ENCODE peak calls at places on chromosome 18, in five cellular contexts. Z is A549, D is K562, R is sigmoid colon, M is SK-N-SH. U is an unnamed sample.

GRCh38 chr18:12324991-12325725 is 17.1 kb downstream of the TUBB6 start:
- DNase-seq in Z (no peak), D (no peak), R (peak; percentile 63), M (no peak), U (no peak)

GRCh38 chr18:21314721-21315120 is 72.7 kb downstream of the GREB1L start:
- DNase-seq in Z (no peak), D (no peak), R (no peak), M (no peak), U (no peak)

GRCh38 chr18:41396861-41397260 is 558.2 kb upstream of the PIK3C3 start:
- DNase-seq in Z (no peak), D (no peak), R (no peak), M (no peak), U (no peak)

GRCh38 chr18:477565-477964 is 22.9 kb downstream of the COLEC12 start:
- DNase-seq in Z (peak; percentile 28), D (peak; percentile 50), R (no peak), M (no peak), U (no peak)

GRCh38 chr18:48422947-48423378 is 13.8 kb upstream of the ZBTB7C start:
- DNase-seq in Z (no peak), D (no peak), R (no peak), M (no peak), U (no peak)

GRCh38 chr18:31941010-31941809 is 1.7 kb downstream of the TRAPPC8 start:
- DNase-seq in Z (no peak), D (no peak), R (no peak), M (no peak), U (no peak)

GRCh38 chr18:55833543-55833942 is 245.6 kb upstream of the TCF4 start:
- DNase-seq in Z (peak; percentile 89), D (no peak), R (no peak), M (no peak), U (no peak)

GRCh38 chr18:38368886-38369285 is 803.3 kb upstream of the CELF4 start:
- DNase-seq in Z (no peak), D (no peak), R (no peak), M (no peak), U (no peak)

GRCh38 chr18:11733031-11733430 is 44.0 kb downstream of the GNAL start:
- DNase-seq in Z (peak; percentile 74), D (peak; percentile 78), R (peak; percentile 88), M (peak; percentile 75), U (peak; percentile 59)

GRCh38 chr18:60905699-60906098 is 427.5 kb upstream of the CDH20 start:
- DNase-seq in Z (no peak), D (no peak), R (no peak), M (no peak), U (no peak)

GRCh38 chr18:8816805-8817204 is 111.4 kb downstream of the MTCL1 start:
- DNase-seq in Z (no peak), D (no peak), R (no peak), M (no peak), U (no peak)

GRCh38 chr18:59787998-59788875 is 91.0 kb upstream of the CCBE1 start:
- DNase-seq in Z (peak; percentile 27), D (no peak), R (no peak), M (no peak), U (peak; percentile 27)

GRCh38 chr18:9900699-9901098 is 13.1 kb upstream of the VAPA start:
- DNase-seq in Z (no peak), D (no peak), R (no peak), M (no peak), U (no peak)

GRCh38 chr18:46378864-46379207 is 274.7 kb downstream of the HAUS1 start:
- DNase-seq in Z (no peak), D (no peak), R (no peak), M (peak; percentile 76), U (no peak)

GRCh38 chr18:11454021-11454420 is 155.4 kb upstream of the SLC35G4 start:
- DNase-seq in Z (no peak), D (no peak), R (no peak), M (no peak), U (no peak)

GRCh38 chr18:77101410-77102245 is 31.0 kb downstream of the MBP start:
- DNase-seq in Z (peak; percentile 90), D (no peak), R (peak; percentile 93), M (peak; percentile 55), U (peak; percentile 75)

GRCh38 chr18:11660691-11661090 is 28.4 kb upstream of the GNAL start:
- DNase-seq in Z (no peak), D (no peak), R (no peak), M (no peak), U (no peak)

GRCh38 chr18:9808530-9809241 is 77.1 kb upstream of the TXNDC2 start:
- DNase-seq in Z (no peak), D (no peak), R (peak; percentile 86), M (no peak), U (no peak)

GRCh38 chr18:36496022-36496421 is 198.5 kb downstream of the FHOD3 start:
- DNase-seq in Z (no peak), D (no peak), R (no peak), M (no peak), U (no peak)

GRCh38 chr18:76490701-76491171 is 4.3 kb downstream of the ZNF516 start:
- DNase-seq in Z (no peak), D (no peak), R (peak; percentile 81), M (peak; percentile 44), U (no peak)

DNA sequence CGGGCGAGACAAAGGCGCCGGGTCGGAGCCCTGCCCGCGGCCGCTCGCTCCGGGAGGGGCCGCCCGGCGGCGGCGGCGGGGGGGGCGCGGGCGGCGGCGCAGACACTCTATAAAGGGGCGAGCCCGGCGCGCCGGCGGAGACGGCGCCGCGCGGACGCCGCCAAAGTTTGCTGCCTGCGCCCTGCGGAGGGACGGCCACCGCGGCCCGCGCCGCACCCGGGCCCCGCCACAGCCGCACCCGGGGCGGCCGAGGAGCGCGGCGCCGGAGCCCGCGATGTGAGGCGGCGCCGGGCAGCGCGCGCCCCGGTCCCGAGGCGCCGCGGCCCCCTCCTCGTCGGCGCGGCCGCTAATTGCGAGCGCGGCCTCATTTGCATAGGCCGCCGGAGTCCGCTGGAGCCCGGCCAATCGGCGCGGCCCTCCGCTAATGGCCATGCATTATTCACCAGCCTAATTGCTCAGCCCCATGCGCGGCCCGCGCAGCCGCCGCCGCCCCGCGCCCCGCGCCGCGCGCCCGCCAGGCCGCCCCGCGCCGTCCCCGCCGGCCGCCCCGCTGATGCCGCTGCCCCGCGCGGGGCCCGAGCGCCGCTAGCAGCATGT is at the start of gene SALL3:
- DNase-seq in Z (no peak), D (no peak), R (no peak), M (peak; percentile 50), U (no peak)
- H3K9me3 ChIP-seq in Z (no peaks in the 10 kb centered on the region), D (no peaks in the 10 kb centered on the region), R (no peaks in the 10 kb centered on the region), M (no peaks in the 10 kb centered on the region), U (no peaks in the 10 kb centered on the region)

DNA sequence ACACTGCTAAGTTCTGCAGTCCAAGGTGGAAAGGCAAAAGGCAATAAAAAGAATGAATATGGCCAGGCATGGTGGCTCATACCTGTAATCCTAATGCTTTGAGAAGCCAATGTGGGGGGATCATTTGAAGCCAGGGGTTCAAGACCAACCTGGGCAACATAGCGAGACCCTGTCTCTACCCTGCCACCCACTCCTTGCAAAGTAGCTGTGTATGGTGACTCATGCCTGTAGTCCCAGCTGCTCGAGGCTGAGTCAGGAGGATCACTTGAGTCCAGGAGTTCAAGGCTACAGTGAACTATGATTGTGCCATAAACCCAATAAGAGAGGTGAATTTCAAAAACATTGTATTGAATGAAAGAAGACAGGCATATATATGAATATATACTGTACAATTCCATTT is 2.4 kb downstream of the MYL12B start:
- DNase-seq in Z (peak; percentile 30), D (no peak), R (no peak), M (no peak), U (no peak)
- TF ChIP-seq EP300 in Z (no peak), D (no peak), R (no peak), M (no peak), U (no peak)

GRCh38 chr18:63224574-63224973 is 95.0 kb downstream of the BCL2 start:
- DNase-seq in Z (no peak), D (no peak), R (no peak), M (no peak), U (no peak)

GRCh38 chr18:63220903-63221302 is 98.7 kb downstream of the BCL2 start:
- DNase-seq in Z (no peak), D (no peak), R (no peak), M (no peak), U (no peak)

GRCh38 chr18:63225434-63225833 is 94.1 kb downstream of the BCL2 start:
- DNase-seq in Z (no peak), D (no peak), R (no peak), M (no peak), U (no peak)

GRCh38 chr18:63218472-63218871 is 101.1 kb downstream of the BCL2 start:
- DNase-seq in Z (no peak), D (no peak), R (no peak), M (no peak), U (no peak)

DNA sequence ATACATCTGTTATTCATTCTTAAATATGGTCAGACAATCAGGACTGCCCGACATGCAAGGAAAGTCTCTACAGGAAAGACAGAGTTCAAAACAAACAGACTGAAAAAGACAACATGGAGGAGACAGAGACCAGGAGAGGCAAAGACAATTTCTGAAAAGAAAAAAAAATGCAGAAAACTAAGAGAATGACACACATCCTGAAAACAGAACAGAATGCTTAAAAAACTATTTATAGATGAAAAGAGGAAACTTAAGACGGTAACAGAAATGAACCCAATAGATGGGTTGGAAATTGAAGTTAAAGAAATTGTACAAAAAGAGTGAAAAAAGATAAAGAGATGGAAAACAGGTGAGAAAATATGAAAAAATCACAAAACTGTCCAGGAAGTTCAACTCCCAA is 95.7 kb downstream of the BCL2 start:
- DNase-seq in Z (no peak), D (no peak), R (no peak), M (no peak), U (no peak)
- H3K9me3 ChIP-seq in Z (no peaks in the 10 kb centered on the region), D (no peaks in the 10 kb centered on the region), R (no peaks in the 10 kb centered on the region), M (no peaks in the 10 kb centered on the region), U (peaks cover 3% of the 10 kb centered on the region)

GRCh38 chr18:43276471-43276870 is 819 bp downstream of the SYT4 start:
- DNase-seq in Z (no peak), D (no peak), R (no peak), M (no peak), U (no peak)

GRCh38 chr18:43279015-43279758 is 1.9 kb upstream of the SYT4 start:
- DNase-seq in Z (peak; percentile 33), D (no peak), R (no peak), M (peak; percentile 73), U (no peak)

GRCh38 chr18:43277164-43277600 is at the start of gene SYT4:
- DNase-seq in Z (peak; percentile 10), D (no peak), R (no peak), M (peak; percentile 40), U (peak; percentile 24)

GRCh38 chr18:43274526-43274925 is 2.8 kb downstream of the SYT4 start:
- DNase-seq in Z (no peak), D (no peak), R (no peak), M (no peak), U (no peak)

GRCh38 chr18:43278401-43278800 is 1.1 kb upstream of the SYT4 start:
- DNase-seq in Z (no peak), D (no peak), R (no peak), M (peak; percentile 19), U (no peak)
- TF ChIP-seq EP300 in Z (no peak), D (no peak), R (no peak), M (no peak), U (no peak)

GRCh38 chr18:27856839-27857238 is 320.1 kb downstream of the CDH2 start:
- DNase-seq in Z (no peak), D (no peak), R (no peak), M (no peak), U (no peak)
- H3K9me3 ChIP-seq in Z (no peaks in the 10 kb centered on the region), D (no peaks in the 10 kb centered on the region), R (no peaks in the 10 kb centered on the region), M (no peaks in the 10 kb centered on the region), U (no peaks in the 10 kb centered on the region)